ENCODE peak calls at places on chromosome 16, in nine cellular contexts. E, M, B, W, U, X, Q, R and G are unnamed samples.

GRCh38 chr16:66167564-66168291 is 198.8 kb upstream of the CDH5 start:
- DNase-seq in E (no peak), M (no peak), B (no peak), W (no peak), U (peak), X (no peak), Q (no peak), R (no peak), G (no peak)

GRCh38 chr16:29848420-29849297 is 14.4 kb downstream of the CDIPT start:
- DNase-seq in E (peak), M (peak), B (peak), W (no peak), U (peak), X (no peak), Q (peak), R (peak), G (peak)

GRCh38 chr16:2507679-2508064 is 6.1 kb upstream of the ATP6V0C start:
- DNase-seq in E (no peak), M (no peak), B (no peak), W (no peak), U (no peak), X (no peak), Q (no peak), R (peak), G (no peak)

GRCh38 chr16:71626858-71627213 is 852 bp downstream of the MARVELD3 start:
- DNase-seq in E (no peak), M (no peak), B (peak), W (no peak), U (no peak), X (no peak), Q (no peak), R (peak), G (no peak)

GRCh38 chr16:56589141-56590039 is at the start of gene MT3:
- DNase-seq in E (no peak), M (no peak), B (no peak), W (peak), U (peak), X (no peak), Q (peak), R (peak), G (no peak)

GRCh38 chr16:21283521-21284289 is 5.6 kb upstream of the CRYM start:
- DNase-seq in E (no peak), M (no peak), B (peak), W (no peak), U (peak), X (no peak), Q (no peak), R (peak), G (no peak)

GRCh38 chr16:66695935-66696668 is 441 bp downstream of the CMTM4 start:
- DNase-seq in E (peak), M (peak), B (peak), W (no peak), U (peak), X (no peak), Q (peak), R (peak), G (no peak)

GRCh38 chr16:19926449-19927390 is 42.1 kb upstream of the GPRC5B start:
- DNase-seq in E (no peak), M (no peak), B (no peak), W (no peak), U (no peak), X (no peak), Q (no peak), R (no peak), G (no peak)

GRCh38 chr16:76913046-76913445 is 277.9 kb upstream of the MON1B start:
- DNase-seq in E (no peak), M (no peak), B (no peak), W (no peak), U (no peak), X (no peak), Q (no peak), R (no peak), G (no peak)

GRCh38 chr16:48321307-48322036 is 63.7 kb downstream of the SIAH1 start:
- DNase-seq in E (no peak), M (no peak), B (no peak), W (peak), U (no peak), X (peak), Q (no peak), R (no peak), G (no peak)

GRCh38 chr16:83899272-83899897 is 470 bp downstream of the MLYCD start:
- DNase-seq in E (peak), M (peak), B (peak), W (no peak), U (peak), X (peak), Q (no peak), R (peak), G (no peak)

GRCh38 chr16:4780235-4780634 is 7.9 kb downstream of the SEPTIN12 start:
- DNase-seq in E (no peak), M (no peak), B (no peak), W (no peak), U (no peak), X (no peak), Q (no peak), R (no peak), G (no peak)

GRCh38 chr16:15900357-15900756 is 12.0 kb upstream of the CEP20 start:
- DNase-seq in E (no peak), M (no peak), B (no peak), W (no peak), U (no peak), X (no peak), Q (no peak), R (no peak), G (no peak)

GRCh38 chr16:84446596-84447392 is 57.7 kb downstream of the MEAK7 start:
- DNase-seq in E (no peak), M (no peak), B (no peak), W (no peak), U (peak), X (no peak), Q (no peak), R (no peak), G (no peak)

GRCh38 chr16:71230122-71230845 is at the start of gene HYDIN:
- DNase-seq in E (no peak), M (no peak), B (no peak), W (no peak), U (peak), X (no peak), Q (peak), R (peak), G (no peak)

GRCh38 chr16:76518791-76519190 is 241.6 kb downstream of the CNTNAP4 start:
- DNase-seq in E (no peak), M (no peak), B (no peak), W (no peak), U (no peak), X (no peak), Q (no peak), R (no peak), G (no peak)

GRCh38 chr16:13919330-13919682 is 648 bp upstream of the ERCC4 start:
- DNase-seq in E (no peak), M (no peak), B (peak), W (peak), U (no peak), X (peak), Q (peak), R (no peak), G (no peak)

GRCh38 chr16:89117239-89117974 is 23.8 kb downstream of the ACSF3 start:
- DNase-seq in E (no peak), M (no peak), B (no peak), W (no peak), U (no peak), X (no peak), Q (no peak), R (no peak), G (no peak)

GRCh38 chr16:23383881-23384280 is 69.1 kb downstream of the COG7 start:
- DNase-seq in E (no peak), M (no peak), B (no peak), W (no peak), U (no peak), X (no peak), Q (no peak), R (no peak), G (no peak)